ENCODE peak calls at places on chromosomes 6 and 20, in four cellular contexts. J is HepG2, P is H1, S is K562. H is an unnamed sample.

GRCh38 chr6:125175459-125175858 is 21.9 kb downstream of the TPD52L1 start:
- DNase-seq in J (no peak), P (no peak), S (no peak), H (no peak)

GRCh38 chr20:25750765-25751696 is 54.4 kb upstream of the ZNF337 start:
- DNase-seq in J (peak), P (no peak), S (peak), H (peak)

GRCh38 chr6:96520851-96521115 is 823 bp upstream of the UFL1 start:
- DNase-seq in J (no peak), P (no peak), S (no peak), H (no peak)

GRCh38 chr6:170221753-170222400 is 69.0 kb downstream of the DLL1 start:
- DNase-seq in J (no peak), P (no peak), S (no peak), H (no peak)

GRCh38 chr6:42403415-42403814 is 48.3 kb downstream of the TRERF1 start:
- DNase-seq in J (no peak), P (no peak), S (no peak), H (no peak)

GRCh38 chr6:10957414-10957886 is 70.6 kb downstream of the SYCP2L start:
- DNase-seq in J (peak), P (no peak), S (no peak), H (no peak)

GRCh38 chr6:113619077-113619476 is 238.1 kb upstream of the MARCKS start:
- DNase-seq in J (no peak), P (no peak), S (no peak), H (no peak)

GRCh38 chr20:41014557-41015088 is 14.0 kb upstream of the TOP1 start:
- DNase-seq in J (peak), P (no peak), S (no peak), H (no peak)

GRCh38 chr6:135036731-135037420 is 17.7 kb downstream of the HBS1L start:
- DNase-seq in J (peak), P (no peak), S (no peak), H (no peak)

GRCh38 chr6:79947191-79948173 is at the start of gene ELOVL4:
- DNase-seq in J (no peak), P (peak), S (no peak), H (peak)

GRCh38 chr6:4599924-4600323 is 176.3 kb upstream of the CDYL start:
- DNase-seq in J (peak), P (no peak), S (no peak), H (no peak)

GRCh38 chr6:3396503-3397180 is 60.2 kb downstream of the SLC22A23 start:
- DNase-seq in J (no peak), P (no peak), S (no peak), H (no peak)

GRCh38 chr6:74932214-74932923 is 273.5 kb downstream of the COL12A1 start:
- DNase-seq in J (no peak), P (no peak), S (no peak), H (no peak)

GRCh38 chr6:40138273-40138720 is 204.0 kb upstream of the MOCS1 start:
- DNase-seq in J (peak), P (no peak), S (peak), H (no peak)

GRCh38 chr20:43415661-43416430 is 41.9 kb upstream of the SRSF6 start:
- DNase-seq in J (no peak), P (no peak), S (no peak), H (no peak)

GRCh38 chr20:8812818-8813217 is 256.1 kb upstream of the PLCB4 start:
- DNase-seq in J (no peak), P (peak), S (no peak), H (peak)

GRCh38 chr6:46983007-46983411 is 59.1 kb downstream of the ADGRF1 start:
- DNase-seq in J (no peak), P (no peak), S (no peak), H (no peak)

GRCh38 chr6:169849396-169849795 is 98.0 kb downstream of the ERMARD start:
- DNase-seq in J (no peak), P (no peak), S (no peak), H (no peak)

GRCh38 chr6:30744054-30744805 is at the start of gene IER3:
- DNase-seq in J (peak), P (peak), S (peak), H (peak)

GRCh38 chr6:161838306-161839035 is 564.6 kb upstream of the AGPAT4 start:
- DNase-seq in J (peak), P (peak), S (no peak), H (peak)

GRCh38 chr20:64119681-64120341 is 12.4 kb upstream of the NPBWR2 start:
- DNase-seq in J (no peak), P (peak), S (no peak), H (no peak)

GRCh38 chr6:43076093-43076927 is at the start of gene PTK7:
- DNase-seq in J (peak), P (peak), S (peak), H (peak)

GRCh38 chr20:13430346-13431002 is 208.3 kb downstream of the TASP1 start:
- DNase-seq in J (peak), P (no peak), S (no peak), H (no peak)

GRCh38 chr6:41707565-41708200 is 27.7 kb downstream of the TFEB start:
- DNase-seq in J (no peak), P (no peak), S (no peak), H (no peak)

GRCh38 chr6:37381579-37381978 is 27.8 kb downstream of the RNF8 start:
- DNase-seq in J (peak), P (peak), S (peak), H (peak)

GRCh38 chr20:53728359-53728758 is 134.7 kb upstream of the ZNF217 start:
- DNase-seq in J (no peak), P (no peak), S (no peak), H (no peak)

GRCh38 chr6:110456694-110457093 is 19.7 kb downstream of the SLC22A16 start:
- DNase-seq in J (no peak), P (no peak), S (no peak), H (no peak)

GRCh38 chr20:6829510-6830116 is 62.1 kb downstream of the BMP2 start:
- DNase-seq in J (peak), P (no peak), S (no peak), H (no peak)

GRCh38 chr6:540490-540889 is 116.4 kb downstream of the HUS1B start:
- DNase-seq in J (no peak), P (no peak), S (no peak), H (no peak)

GRCh38 chr6:118509009-118509617 is 39.0 kb upstream of the PLN start:
- DNase-seq in J (peak), P (no peak), S (peak), H (no peak)

GRCh38 chr6:132218063-132218696 is 183.1 kb downstream of the MOXD1 start:
- DNase-seq in J (peak), P (no peak), S (no peak), H (no peak)

GRCh38 chr6:148438593-148438992 is 96.0 kb downstream of the SASH1 start:
- DNase-seq in J (no peak), P (peak), S (no peak), H (no peak)

GRCh38 chr6:156508923-156509322 is 268.3 kb upstream of the ARID1B start:
- DNase-seq in J (no peak), P (no peak), S (no peak), H (no peak)

GRCh38 chr6:39335780-39336541 is 13.5 kb upstream of the KCNK16 start:
- DNase-seq in J (no peak), P (no peak), S (no peak), H (no peak)

GRCh38 chr20:16293590-16293989 is 279.7 kb downstream of the KIF16B start:
- DNase-seq in J (no peak), P (no peak), S (no peak), H (no peak)

GRCh38 chr20:57661201-57662027 is 41.2 kb upstream of the ZBP1 start:
- DNase-seq in J (no peak), P (peak), S (no peak), H (peak)

GRCh38 chr20:40689100-40689942 is at the start of gene MAFB:
- DNase-seq in J (peak), P (peak), S (peak), H (peak)

GRCh38 chr6:135506270-135506997 is 8.9 kb upstream of the AHI1 start:
- DNase-seq in J (peak), P (no peak), S (peak), H (no peak)

GRCh38 chr6:27279513-27280063 is 32.1 kb downstream of the PRSS16 start:
- DNase-seq in J (no peak), P (peak), S (peak), H (peak)

DNA sequence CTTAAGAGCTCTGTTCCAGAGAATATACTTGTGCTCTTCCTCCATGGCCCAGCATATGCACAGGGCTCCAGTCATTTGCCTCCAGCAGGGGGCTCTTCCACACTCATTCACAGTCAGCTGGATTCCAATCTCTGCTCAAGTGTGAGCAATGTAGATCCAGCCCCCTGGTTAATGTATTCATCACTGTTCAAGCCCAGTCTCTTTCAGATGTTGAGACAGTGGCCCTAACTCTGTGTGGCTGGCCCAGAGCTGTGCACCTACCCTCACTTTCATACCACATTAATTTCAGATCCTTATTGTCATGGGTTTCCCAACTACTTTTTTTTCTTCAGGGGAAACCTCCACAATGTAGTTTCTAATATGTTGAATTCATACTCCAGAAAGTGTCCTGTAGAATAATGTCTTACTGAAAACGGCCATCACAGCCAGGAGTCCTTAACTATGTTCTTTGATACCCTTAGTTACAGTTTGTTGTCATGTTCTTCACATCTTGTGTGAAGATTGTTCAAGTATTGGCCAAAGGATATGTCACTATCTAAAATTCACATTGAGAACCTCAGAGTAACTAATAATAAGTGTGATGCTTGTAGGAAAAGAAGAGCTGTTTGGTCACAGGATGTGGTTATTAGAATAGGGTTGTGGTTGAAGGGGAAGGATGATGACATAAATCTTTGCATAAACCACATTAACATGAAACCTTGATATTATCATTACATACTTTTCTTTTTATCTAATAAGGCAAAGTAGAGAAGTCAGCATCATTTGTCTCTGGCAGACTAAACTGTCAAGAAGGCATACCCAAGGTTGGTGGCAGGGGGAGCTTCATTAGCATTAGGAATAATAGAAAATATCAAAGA is 14.4 kb upstream of the HLA-DQA1 start:
- DNase-seq in J (peak), P (no peak), S (no peak), H (no peak)
- TF ChIP-seq ATF2 in J (no peak), P (no peak), S (no peak), H (no peak)

GRCh38 chr6:159929819-159930218 is 39.0 kb downstream of the MAS1 start:
- DNase-seq in J (no peak), P (no peak), S (no peak), H (no peak)
- TF ChIP-seq ATF2 in J (no peak), P (no peak), S (no peak), H (no peak)

GRCh38 chr6:14759976-14760672 is 485.7 kb upstream of the JARID2 start:
- DNase-seq in J (no peak), P (no peak), S (no peak), H (no peak)
- TF ChIP-seq ATF2 in J (no peak), P (no peak), S (no peak), H (no peak)

GRCh38 chr6:151325075-151326050 is 66.0 kb downstream of the ZBTB2 start:
- DNase-seq in J (peak), P (no peak), S (no peak), H (peak)
- TF ChIP-seq ATF2 in J (no peak), P (no peak), S (no peak), H (no peak)

H was measured in WTC11.